ENCODE peak calls at places on chromosomes 4 and X, in eight cellular contexts. G is IMR-90, O is lower lobe of right lung, Y is endodermal cell, S is right lobe of liver, N is heart left ventricle, A is keratinocyte, F is cardiac muscle cell. I is an unnamed sample.

GRCh38 chr4:55074386-55074785 is 51.0 kb downstream of the KDR start:
- DNase-seq in O (no peak), Y (no peak), N (no peak), A (no peak), G (no peak), F (peak; percentile 72), S (no peak), I (no peak)

GRCh38 chr4:176927117-176927516 is 134.4 kb upstream of the VEGFC start:
- DNase-seq in S (no peak), A (no peak), Y (no peak), N (no peak), F (no peak), G (no peak), O (no peak), I (no peak)

GRCh38 chr4:37661643-37662221 is 24.4 kb downstream of the RELL1 start:
- DNase-seq in F (no peak), S (no peak), Y (no peak), A (no peak), O (no peak), N (no peak), G (peak; percentile 61), I (peak; percentile 73)

GRCh38 chr4:47278631-47279030 is 184.9 kb downstream of the COMMD8 start:
- DNase-seq in N (no peak), O (no peak), A (no peak), Y (no peak), F (no peak), S (no peak), G (no peak), I (no peak)

GRCh38 chr4:156476359-156476758 is 495.2 kb downstream of the PDGFC start:
- DNase-seq in N (no peak), A (peak; percentile 48), G (peak; percentile 98), Y (no peak), O (no peak), S (no peak), F (peak; percentile 87), I (peak; percentile 98)

GRCh38 chr4:123547167-123547817 is 150.7 kb downstream of the SPRY1 start:
- DNase-seq in Y (peak; percentile 93), G (no peak), F (no peak), S (no peak), A (no peak), O (peak; percentile 89), N (no peak), I (no peak)

GRCh38 chr4:42310343-42310742 is 86.9 kb upstream of the SHISA3 start:
- DNase-seq in G (no peak), A (no peak), Y (peak; percentile 66), O (no peak), N (no peak), S (no peak), F (no peak), I (no peak)

GRCh38 chr4:80846210-80846609 is 184.3 kb upstream of the BMP3 start:
- DNase-seq in A (no peak), S (no peak), N (no peak), F (no peak), G (no peak), O (no peak), Y (no peak), I (no peak)

GRCh38 chr4:169066934-169067333 is 56.9 kb upstream of the CBR4 start:
- DNase-seq in Y (no peak), N (no peak), O (no peak), A (no peak), F (no peak), S (no peak), G (no peak), I (no peak)

GRCh38 chrX:123731258-123731986 is 1.4 kb downstream of the THOC2 start:
- DNase-seq in S (no peak), F (peak; percentile 54), A (no peak), N (no peak), O (peak; percentile 59), G (peak; percentile 15), Y (no peak), I (no peak)

GRCh38 chr4:37023504-37023903 is 221.0 kb upstream of the NWD2 start:
- DNase-seq in A (no peak), F (no peak), O (no peak), G (no peak), Y (no peak), N (no peak), S (no peak), I (no peak)

GRCh38 chr4:73021634-73022033 is 47.9 kb downstream of the COX18 start:
- DNase-seq in F (peak; percentile 77), N (no peak), G (peak; percentile 31), O (no peak), Y (no peak), A (no peak), S (no peak), I (no peak)

GRCh38 chr4:138843611-138844010 is 172.0 kb upstream of the NOCT start:
- DNase-seq in O (no peak), G (no peak), Y (peak; percentile 11), N (no peak), A (peak; percentile 40), F (no peak), S (no peak), I (no peak)

GRCh38 chrX:24371391-24371972 is 11.0 kb downstream of the SUPT20HL1 start:
- DNase-seq in A (peak; percentile 11), G (peak; percentile 47), F (peak; percentile 73), S (no peak), Y (peak; percentile 94), O (no peak), N (no peak), I (peak; percentile 12)

GRCh38 chr4:75015627-75016026 is 82.7 kb downstream of the PARM1 start:
- DNase-seq in G (no peak), Y (no peak), A (no peak), F (no peak), S (no peak), N (peak; percentile 67), O (peak; percentile 58), I (no peak)

GRCh38 chrX:101385795-101386541 is at the start of gene BTK:
- DNase-seq in N (no peak), O (peak; percentile 51), F (no peak), G (no peak), Y (no peak), A (no peak), S (no peak), I (no peak)

GRCh38 chrX:111515298-111515697 is 3.9 kb downstream of the SERTM2 start:
- DNase-seq in O (no peak), G (no peak), F (no peak), Y (no peak), N (no peak), A (no peak), S (no peak), I (no peak)

GRCh38 chrX:115560978-115561604 is at the start of gene PLS3:
- DNase-seq in F (peak; percentile 92), S (peak; percentile 94), N (peak; percentile 90), Y (peak; percentile 98), A (no peak), G (peak; percentile 83), O (peak; percentile 83), I (no peak)

GRCh38 chr4:76562161-76562560 is 127.1 kb downstream of the SHROOM3 start:
- DNase-seq in O (no peak), A (no peak), F (peak; percentile 38), Y (no peak), N (no peak), G (peak; percentile 91), S (no peak), I (peak; percentile 77)

GRCh38 chrX:81202989-81203388 is 1.1 kb downstream of the SH3BGRL start:
- DNase-seq in O (no peak), A (no peak), Y (no peak), F (no peak), N (no peak), S (no peak), G (no peak), I (no peak)

GRCh38 chr4:61918507-61919462 is 718.7 kb downstream of the ADGRL3 start:
- DNase-seq in A (no peak), O (no peak), Y (no peak), G (no peak), N (no peak), F (no peak), S (no peak), I (no peak)

GRCh38 chrX:154468217-154468616 is 10.1 kb downstream of the PLXNA3 start:
- DNase-seq in Y (no peak), A (no peak), S (no peak), N (no peak), G (no peak), F (no peak), O (no peak), I (no peak)

GRCh38 chrX:54540289-54540688 is 10.3 kb downstream of the GNL3L start:
- DNase-seq in Y (no peak), O (no peak), A (no peak), F (peak; percentile 53), N (no peak), G (peak; percentile 72), S (no peak), I (no peak)

GRCh38 chr4:3680656-3681055 is 85.5 kb upstream of the ADRA2C start:
- DNase-seq in Y (peak; percentile 31), N (no peak), G (no peak), S (no peak), A (no peak), O (peak; percentile 19), F (no peak), I (no peak)
- TF ChIP-seq CTCF in Y (no peak), N (no peak), G (no peak), S (no peak), A (no peak), O (no peak), F (no peak), I (no peak)

GRCh38 chr4:109701566-109702399 is 1.5 kb downstream of the CASP6 start:
- DNase-seq in F (peak; percentile 13), O (no peak), Y (peak; percentile 73), S (no peak), N (no peak), G (no peak), A (no peak), I (no peak)
- H3K4me3 ChIP-seq in F (peak overlapping the region; percentile 73), O (peak overlapping the region; percentile 77), Y (peak overlapping the region; percentile 88), S (peak overlapping the region; percentile 63), N (no peak overlapping the region), G (peak overlapping the region; percentile 94), A (peak overlapping the region; percentile 78), I (peak overlapping the region; percentile 62)

GRCh38 chr4:108169639-108170038 is 907 bp upstream of the LEF1 start:
- DNase-seq in N (no peak), O (no peak), S (no peak), G (no peak), A (no peak), Y (no peak), F (no peak), I (no peak)

GRCh38 chr4:108166441-108167315 is 2.1 kb downstream of the LEF1 start:
- DNase-seq in G (no peak), O (no peak), F (no peak), S (no peak), A (no peak), Y (peak; percentile 90), N (peak; percentile 63), I (no peak)

GRCh38 chr4:108168213-108168671 is 490 bp downstream of the LEF1 start:
- DNase-seq in F (no peak), G (peak; percentile 8), Y (no peak), N (no peak), S (no peak), O (no peak), A (no peak), I (no peak)

GRCh38 chr4:108170729-108171540 is 2.2 kb upstream of the LEF1 start:
- DNase-seq in Y (peak; percentile 59), O (no peak), S (no peak), F (no peak), A (no peak), N (no peak), G (no peak), I (no peak)

GRCh38 chr4:108168672-108169562 is at the start of gene LEF1:
- DNase-seq in O (no peak), N (no peak), G (peak; percentile 11), S (no peak), A (no peak), Y (peak; percentile 89), F (peak; percentile 42), I (no peak)
- H3K27me3 ChIP-seq in O (peaks cover 77% of the 10 kb centered on the region), N (peaks cover 65% of the 10 kb centered on the region), G (peaks cover 84% of the 10 kb centered on the region), S (peaks cover 69% of the 10 kb centered on the region), A (peaks cover 88% of the 10 kb centered on the region), Y (peaks cover 100% of the 10 kb centered on the region), F (peaks cover 30% of the 10 kb centered on the region), I (peaks cover 34% of the 10 kb centered on the region)

GRCh38 chrX:18664947-18665346 is 7.0 kb downstream of the RS1 start:
- DNase-seq in F (no peak), Y (peak; percentile 72), A (no peak), S (no peak), G (no peak), N (no peak), O (no peak), I (no peak)
- TF ChIP-seq CTCF in F (no peak), Y (peak; percentile 66), A (no peak), S (no peak), G (no peak), N (no peak), O (no peak), I (no peak)